ENCODE peak calls at places on chromosomes 3 and 15, in four cellular contexts. T is CD8-positive, alpha-beta T cell; R is tibial nerve; O is left ventricle myocardium inferior. S is an unnamed sample.

GRCh38 chr15:38190501-38190900 is 62.1 kb upstream of the SPRED1 start:
- DNase-seq in T (no peak), R (no peak), O (no peak), S (no peak)

GRCh38 chr3:194014756-194015155 is 121.2 kb upstream of the HES1 start:
- DNase-seq in T (no peak), R (no peak), O (no peak), S (no peak)

GRCh38 chr15:44286814-44287555 is 1.5 kb upstream of the GOLM2 start:
- DNase-seq in T (no peak), R (no peak), O (no peak), S (peak)

GRCh38 chr15:97998307-97999071 is 38.0 kb downstream of the ARRDC4 start:
- DNase-seq in T (no peak), R (no peak), O (no peak), S (no peak)

GRCh38 chr15:36577082-36577481 is 2.3 kb upstream of the CDIN1 start:
- DNase-seq in T (no peak), R (no peak), O (no peak), S (no peak)

GRCh38 chr15:86691091-86691490 is 611.4 kb downstream of the AGBL1 start:
- DNase-seq in T (no peak), R (no peak), O (no peak), S (no peak)

GRCh38 chr3:111714305-111714704 is 119.2 kb upstream of the ZBED2 start:
- DNase-seq in T (no peak), R (no peak), O (no peak), S (no peak)

GRCh38 chr15:27889258-27889657 is 209.9 kb downstream of the OCA2 start:
- DNase-seq in T (no peak), R (no peak), O (no peak), S (no peak)

GRCh38 chr3:4290272-4290893 is 12.8 kb upstream of the SETMAR start:
- DNase-seq in T (peak), R (peak), O (no peak), S (no peak)

GRCh38 chr3:93988283-93988682 is 8.3 kb downstream of the ARL13B start:
- DNase-seq in T (no peak), R (no peak), O (no peak), S (no peak)

GRCh38 chr3:33758874-33759273 is 39.6 kb upstream of the PDCD6IP start:
- DNase-seq in T (no peak), R (no peak), O (no peak), S (no peak)

GRCh38 chr3:186107148-186108105 is 1.5 kb downstream of the ETV5 start:
- DNase-seq in T (peak), R (peak), O (peak), S (peak)

GRCh38 chr15:99503411-99503810 is 62.4 kb upstream of the MEF2A start:
- DNase-seq in T (no peak), R (no peak), O (no peak), S (no peak)

GRCh38 chr15:96657096-96657495 is 326.6 kb downstream of the NR2F2 start:
- DNase-seq in T (no peak), R (no peak), O (no peak), S (no peak)

GRCh38 chr15:57518779-57519410 is 72.8 kb upstream of the MYZAP start:
- DNase-seq in T (no peak), R (no peak), O (no peak), S (no peak)

GRCh38 chr15:98765610-98766009 is 117.3 kb downstream of the IGF1R start:
- DNase-seq in T (no peak), R (no peak), O (no peak), S (no peak)

GRCh38 chr3:45644467-45645201 is 44.6 kb upstream of the SACM1L start:
- DNase-seq in T (no peak), R (no peak), O (no peak), S (no peak)

GRCh38 chr3:16050641-16051467 is 123.6 kb upstream of the GALNT15 start:
- DNase-seq in T (no peak), R (no peak), O (peak), S (no peak)

GRCh38 chr15:80179025-80179759 is 26.4 kb downstream of the FAH start:
- DNase-seq in T (no peak), R (no peak), O (no peak), S (no peak)

GRCh38 chr3:174335324-174335723 is 523.8 kb upstream of the NAALADL2 start:
- DNase-seq in T (no peak), R (no peak), O (no peak), S (no peak)

GRCh38 chr15:75669191-75669878 is 21.6 kb downstream of the SNX33 start:
- DNase-seq in T (no peak), R (no peak), O (no peak), S (no peak)

GRCh38 chr15:50053457-50053856 is 65.6 kb downstream of the ATP8B4 start:
- DNase-seq in T (no peak), R (no peak), O (no peak), S (no peak)

GRCh38 chr3:188542196-188542595 is 388.2 kb downstream of the LPP start:
- DNase-seq in T (no peak), R (no peak), O (no peak), S (no peak)

GRCh38 chr15:71810256-71811035 is at the start of gene NR2E3:
- DNase-seq in T (no peak), R (no peak), O (no peak), S (no peak)

GRCh38 chr3:18007980-18008379 is 265.5 kb upstream of the TBC1D5 start:
- DNase-seq in T (no peak), R (no peak), O (no peak), S (no peak)

GRCh38 chr15:85615930-85616329 is 178.8 kb downstream of the KLHL25 start:
- DNase-seq in T (no peak), R (no peak), O (no peak), S (peak)

GRCh38 chr3:21059409-21059808 is 691.6 kb downstream of the ZNF385D start:
- DNase-seq in T (no peak), R (no peak), O (no peak), S (no peak)

GRCh38 chr3:196599734-196600128 is 31.3 kb downstream of the FBXO45 start:
- DNase-seq in T (no peak), R (no peak), O (no peak), S (no peak)

GRCh38 chr3:193174137-193174536 is 66.9 kb upstream of the PLAAT1 start:
- DNase-seq in T (no peak), R (no peak), O (no peak), S (no peak)

GRCh38 chr3:100402150-100402706 is 889 bp downstream of the LNP1 start:
- DNase-seq in T (no peak), R (no peak), O (no peak), S (no peak)

GRCh38 chr3:140276698-140277097 is 341.7 kb downstream of the CLSTN2 start:
- DNase-seq in T (no peak), R (no peak), O (no peak), S (no peak)

GRCh38 chr3:52846427-52846983 is 11.7 kb upstream of the MUSTN1 start:
- DNase-seq in T (no peak), R (no peak), O (no peak), S (no peak)

GRCh38 chr3:154967090-154967489 is 113.0 kb upstream of the MME start:
- DNase-seq in T (no peak), R (no peak), O (no peak), S (no peak)

GRCh38 chr3:194323785-194324735 is 27.1 kb downstream of the CPN2 start:
- DNase-seq in T (peak), R (no peak), O (peak), S (no peak)

GRCh38 chr15:28118531-28118930 is 19.4 kb upstream of the OCA2 start:
- DNase-seq in T (no peak), R (no peak), O (no peak), S (no peak)

GRCh38 chr3:141796436-141797166 is 33.4 kb downstream of the GRK7 start:
- DNase-seq in T (peak), R (no peak), O (no peak), S (no peak)

GRCh38 chr3:64740232-64740631 is 52.4 kb upstream of the ADAMTS9 start:
- DNase-seq in T (no peak), R (no peak), O (no peak), S (peak)

GRCh38 chr3:176699307-176699706 is 498.0 kb downstream of the TBL1XR1 start:
- DNase-seq in T (no peak), R (no peak), O (no peak), S (no peak)

GRCh38 chr15:82098674-82099073 is 52.9 kb upstream of the MEX3B start:
- DNase-seq in T (no peak), R (no peak), O (no peak), S (no peak)

GRCh38 chr15:82100116-82100795 is 54.4 kb upstream of the MEX3B start:
- DNase-seq in T (no peak), R (no peak), O (no peak), S (no peak)

GRCh38 chr15:82106671-82107070 is 60.9 kb upstream of the MEX3B start:
- DNase-seq in T (no peak), R (no peak), O (no peak), S (no peak)

GRCh38 chr15:82105458-82106205 is 59.8 kb upstream of the MEX3B start:
- DNase-seq in T (no peak), R (no peak), O (no peak), S (no peak)

DNA sequence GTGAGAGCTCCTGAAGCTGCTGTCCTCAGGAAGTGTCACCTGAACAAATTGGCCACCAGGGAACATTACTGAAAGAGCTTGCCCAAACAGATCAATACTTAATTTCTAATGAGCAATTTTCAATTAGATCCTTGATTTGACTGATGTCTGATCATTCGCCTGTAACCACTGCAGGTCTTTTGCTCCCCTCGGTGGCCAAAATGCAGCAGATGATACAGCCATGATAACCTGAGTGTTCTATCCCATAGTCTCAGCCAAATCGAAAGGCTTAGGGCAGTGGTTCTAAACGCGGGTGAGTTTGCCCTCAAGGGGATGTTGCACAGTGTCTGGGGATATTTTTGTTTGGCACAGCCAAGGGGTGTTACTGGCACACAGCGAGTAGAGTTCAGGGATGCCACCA is 57.7 kb upstream of the MEX3B start:
- DNase-seq in T (no peak), R (no peak), O (no peak), S (no peak)
- TF ChIP-seq CTCF in T (no peak), R (no peak), O (no peak), S (no peak)

GRCh38 chr3:23343509-23343908 is 140.4 kb downstream of the UBE2E2 start:
- DNase-seq in T (no peak), R (no peak), O (no peak), S (no peak)

GRCh38 chr3:23344886-23345285 is 141.8 kb downstream of the UBE2E2 start:
- DNase-seq in T (no peak), R (no peak), O (no peak), S (no peak)

DNA sequence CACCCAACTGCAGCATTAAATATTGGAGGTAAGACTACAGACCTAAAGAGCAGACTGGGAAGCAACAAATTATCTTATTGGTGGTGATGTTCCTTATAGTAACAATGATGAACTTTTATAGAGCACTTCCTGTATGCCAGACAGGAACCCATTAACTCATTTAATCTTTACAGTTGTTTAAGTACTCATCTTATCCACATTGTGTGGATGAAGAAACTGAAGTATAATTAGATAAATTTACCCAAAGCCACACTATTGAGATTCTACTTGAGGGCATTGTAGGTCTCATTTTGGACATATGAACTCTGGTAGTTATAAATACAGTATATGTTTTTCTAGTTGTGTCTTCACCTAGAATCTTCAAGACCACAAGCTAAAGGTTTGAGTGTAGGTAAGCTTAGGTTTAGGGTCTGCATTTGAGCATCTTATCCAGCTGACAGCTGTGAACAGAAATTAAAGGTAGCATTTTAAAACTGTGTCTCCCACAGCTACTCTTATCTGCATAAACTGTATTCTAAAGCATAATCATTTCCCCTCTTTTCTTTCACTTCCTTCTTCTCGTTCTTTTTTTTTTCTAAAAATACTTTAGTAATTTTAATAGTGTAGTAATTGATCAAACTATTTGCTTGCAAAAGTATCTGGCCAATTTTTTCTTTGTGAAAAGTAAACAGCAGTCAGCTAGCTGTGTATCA is 138.2 kb downstream of the UBE2E2 start:
- DNase-seq in T (no peak), R (no peak), O (no peak), S (no peak)
- H3K4me3 ChIP-seq in T (no peak), R (no peak), O (no peak), S (no peak)

GRCh38 chr3:195542261-195542660 is 864 bp downstream of the PPP1R2 start:
- DNase-seq in T (no peak), R (no peak), O (no peak), S (no peak)

GRCh38 chr3:195540526-195540925 is 2.6 kb downstream of the PPP1R2 start:
- DNase-seq in T (no peak), R (no peak), O (no peak), S (no peak)

GRCh38 chr3:195539479-195539878 is 3.6 kb downstream of the PPP1R2 start:
- DNase-seq in T (no peak), R (no peak), O (no peak), S (no peak)

GRCh38 chr3:195540031-195540430 is 3.1 kb downstream of the PPP1R2 start:
- DNase-seq in T (no peak), R (no peak), O (no peak), S (no peak)

GRCh38 chr3:195537995-195538394 is 5.1 kb downstream of the PPP1R2 start:
- DNase-seq in T (no peak), R (no peak), O (no peak), S (no peak)
- TF ChIP-seq CTCF in T (no peak), R (no peak), O (no peak), S (no peak)

GRCh38 chr3:113697192-113698090 is 999 bp upstream of the USF3 start:
- DNase-seq in T (peak), R (no peak), O (no peak), S (peak)

GRCh38 chr3:113698891-113699465 is 2.5 kb upstream of the USF3 start:
- DNase-seq in T (no peak), R (no peak), O (no peak), S (peak)

GRCh38 chr3:113696658-113697191 is 283 bp upstream of the USF3 start:
- DNase-seq in T (peak), R (peak), O (peak), S (peak)

GRCh38 chr3:113695818-113696645 is at the start of gene USF3:
- DNase-seq in T (peak), R (peak), O (peak), S (peak)

GRCh38 chr3:113698213-113698742 is 1.8 kb upstream of the USF3 start:
- DNase-seq in T (no peak), R (no peak), O (no peak), S (no peak)
- H3K4me3 ChIP-seq in T (peak), R (no peak), O (peak), S (no peak)

GRCh38 chr3:133905376-133905775 is 9.7 kb upstream of the RAB6B start:
- DNase-seq in T (no peak), R (no peak), O (no peak), S (no peak)

GRCh38 chr3:133915685-133916639 is 20.3 kb upstream of the RAB6B start:
- DNase-seq in T (no peak), R (no peak), O (no peak), S (no peak)

GRCh38 chr3:133914839-133915600 is 19.3 kb upstream of the RAB6B start:
- DNase-seq in T (no peak), R (no peak), O (no peak), S (no peak)

DNA sequence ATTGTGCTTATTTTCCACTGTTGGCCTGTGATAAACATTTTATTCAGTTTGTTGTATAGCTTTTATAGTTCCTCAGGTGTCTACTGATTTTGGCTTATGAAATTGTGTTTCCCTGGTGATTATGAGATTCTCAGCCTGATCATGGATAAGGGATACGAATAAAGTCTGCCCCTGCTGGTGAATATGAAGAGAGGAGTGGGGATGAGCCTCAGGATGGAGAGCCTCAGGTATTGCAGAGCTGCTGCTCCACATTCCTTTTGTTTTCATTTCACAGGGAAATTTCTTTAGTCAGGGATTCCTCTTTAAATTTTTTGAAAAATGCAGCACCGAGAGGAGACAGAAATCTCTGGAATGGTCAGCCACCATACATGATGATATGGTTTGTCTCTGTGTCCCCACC is 14.7 kb upstream of the RAB6B start:
- DNase-seq in T (no peak), R (no peak), O (no peak), S (no peak)
- TF ChIP-seq CTCF in T (no peak), R (no peak), O (no peak), S (no peak)

GRCh38 chr3:11583226-11583625 is 60.5 kb downstream of the VGLL4 start:
- DNase-seq in T (no peak), R (no peak), O (no peak), S (no peak)
- H3K4me3 ChIP-seq in T (no peak), R (no peak), O (peak), S (no peak)

GRCh38 chr15:51759557-51760070 is 8.2 kb downstream of the TMOD2 start:
- DNase-seq in T (no peak), R (no peak), O (peak), S (peak)
- TF ChIP-seq CTCF in T (no peak), R (peak), O (peak), S (no peak)

GRCh38 chr15:66934315-66934930 is 131.0 kb upstream of the SMAD3 start:
- DNase-seq in T (no peak), R (no peak), O (no peak), S (no peak)

GRCh38 chr15:66932634-66933024 is 132.8 kb upstream of the SMAD3 start:
- DNase-seq in T (no peak), R (no peak), O (no peak), S (no peak)

GRCh38 chr15:66929843-66930242 is 135.6 kb upstream of the SMAD3 start:
- DNase-seq in T (no peak), R (no peak), O (no peak), S (no peak)

GRCh38 chr15:66935121-66935520 is 130.3 kb upstream of the SMAD3 start:
- DNase-seq in T (no peak), R (no peak), O (no peak), S (no peak)

DNA sequence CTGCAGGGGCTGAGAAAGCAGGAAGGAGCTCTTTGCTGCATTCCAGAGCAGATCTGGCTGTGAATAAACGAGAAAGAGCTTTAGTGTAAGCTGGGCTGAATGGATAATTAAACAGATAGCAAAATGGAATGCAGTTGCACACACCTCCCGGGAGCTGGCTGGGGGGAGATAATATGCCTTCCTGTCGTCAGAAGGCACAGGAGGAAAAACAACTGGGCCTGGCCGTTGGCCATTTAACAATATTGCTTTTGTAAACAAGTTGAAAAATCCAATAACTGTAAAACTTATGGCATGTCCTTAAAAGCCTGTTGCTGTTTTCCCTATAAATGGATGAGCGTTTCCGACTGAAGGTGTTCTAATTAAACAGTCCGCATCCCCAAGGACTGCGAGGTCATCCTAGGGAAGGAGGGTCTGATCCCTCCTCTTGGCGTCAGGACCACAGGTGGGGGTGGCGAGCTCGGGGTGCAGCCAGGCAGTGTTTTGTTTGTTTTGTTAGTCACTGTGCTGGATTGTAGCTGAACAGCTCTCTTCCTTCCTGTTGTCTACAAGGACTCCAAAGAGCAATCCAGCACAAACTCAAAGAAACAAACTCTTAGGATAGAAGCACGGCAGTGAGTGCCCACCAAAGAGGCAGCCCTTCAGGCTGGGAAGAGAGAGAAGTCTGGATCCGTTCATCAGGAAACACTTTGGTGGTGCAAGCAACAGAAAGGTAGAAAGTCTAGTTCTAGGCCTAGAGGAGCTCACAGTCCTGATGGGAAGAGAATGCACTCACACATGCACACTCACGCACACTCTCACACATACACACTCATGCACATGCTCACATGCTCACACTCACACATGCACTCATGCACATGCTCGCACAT is 133.4 kb upstream of the SMAD3 start:
- DNase-seq in T (no peak), R (no peak), O (no peak), S (no peak)
- H3K4me3 ChIP-seq in T (no peak), R (no peak), O (no peak), S (no peak)